ENCODE peak calls at places on chromosomes 5 and 9, in four cellular contexts. W, S, O and H are unnamed samples.

GRCh38 chr9:136645903-136646754 is 16.6 kb upstream of the EGFL7 start:
- DNase-seq in W (no peak), S (no peak), O (no peak), H (no peak)

GRCh38 chr9:136075134-136075841 is 19.8 kb downstream of the NACC2 start:
- DNase-seq in W (no peak), S (no peak), O (no peak), H (no peak)

GRCh38 chr5:56190500-56190899 is 42.6 kb downstream of the ANKRD55 start:
- DNase-seq in W (peak; percentile 80), S (no peak), O (no peak), H (no peak)

GRCh38 chr9:36861528-36862205 is 172.4 kb downstream of the PAX5 start:
- DNase-seq in W (no peak), S (no peak), O (no peak), H (no peak)

GRCh38 chr9:133738039-133738805 is at the start of gene SARDH:
- DNase-seq in W (peak; percentile 47), S (peak; percentile 56), O (no peak), H (no peak)

GRCh38 chr5:31581498-31582099 is 49.5 kb downstream of the C5orf22 start:
- DNase-seq in W (peak; percentile 52), S (peak; percentile 74), O (peak; percentile 22), H (no peak)

GRCh38 chr5:158451203-158451982 is 592.4 kb upstream of the CLINT1 start:
- DNase-seq in W (peak; percentile 53), S (peak; percentile 38), O (no peak), H (no peak)

GRCh38 chr5:171422902-171423663 is 3.6 kb downstream of the FGF18 start:
- DNase-seq in W (no peak), S (no peak), O (no peak), H (no peak)

GRCh38 chr9:133023117-133023890 is 7.5 kb upstream of the GTF3C5 start:
- DNase-seq in W (no peak), S (peak; percentile 81), O (no peak), H (peak; percentile 70)

GRCh38 chr5:112548246-112548982 is 129.3 kb upstream of the EPB41L4A start:
- DNase-seq in W (peak; percentile 83), S (no peak), O (no peak), H (no peak)

GRCh38 chr5:172898513-172899369 is 60.5 kb upstream of the RPL26L1 start:
- DNase-seq in W (no peak), S (no peak), O (no peak), H (no peak)
- H3K9ac ChIP-seq in W (peak overlapping the region; percentile 86), S (no peak overlapping the region), O (no peak overlapping the region), H (no peak overlapping the region)

GRCh38 chr9:72362118-72362531 is 2.9 kb downstream of the ZFAND5 start:
- DNase-seq in W (peak; percentile 53), S (no peak), O (no peak), H (no peak)

GRCh38 chr9:72363908-72364678 is 915 bp downstream of the ZFAND5 start:
- DNase-seq in W (peak; percentile 61), S (peak; percentile 86), O (no peak), H (peak; percentile 70)

GRCh38 chr9:72364679-72365524 is at the start of gene ZFAND5:
- DNase-seq in W (peak; percentile 98), S (peak; percentile 97), O (peak; percentile 90), H (peak; percentile 90)

GRCh38 chr9:72362680-72363139 is 2.3 kb downstream of the ZFAND5 start:
- DNase-seq in W (peak; percentile 76), S (peak; percentile 68), O (no peak), H (peak; percentile 45)

GRCh38 chr9:72363226-72363625 is 1.8 kb downstream of the ZFAND5 start:
- DNase-seq in W (no peak), S (peak; percentile 44), O (no peak), H (no peak)
- H4K20me1 ChIP-seq in W (peaks cover 61% of the 10 kb centered on the region), S (peaks cover 44% of the 10 kb centered on the region), O (peaks cover 43% of the 10 kb centered on the region), H (peaks cover 57% of the 10 kb centered on the region)

DNA sequence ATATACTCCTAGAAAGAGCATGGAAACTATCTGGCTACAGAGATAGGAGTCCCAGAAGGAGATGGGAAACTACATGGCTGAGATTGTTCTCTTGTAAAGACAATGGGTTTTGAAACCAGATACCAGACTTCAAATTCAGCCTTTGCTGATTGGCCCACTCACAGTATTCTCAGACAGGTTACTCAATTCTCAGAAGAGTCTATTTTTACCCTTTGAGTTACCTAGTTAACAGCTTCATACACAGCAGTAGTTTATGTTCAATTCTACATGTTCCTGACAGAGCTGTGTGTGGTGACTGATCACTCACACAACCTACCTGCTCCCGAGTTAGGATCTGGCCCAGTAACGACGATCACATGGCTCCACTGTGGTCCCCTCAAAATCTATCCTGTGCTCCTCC is 14.0 kb downstream of the ZFP62 start:
- DNase-seq in W (no peak), S (no peak), O (no peak), H (no peak)
- H3K9me3 ChIP-seq in W (peaks cover 57% of the 10 kb centered on the region), S (peaks cover 47% of the 10 kb centered on the region), O (peaks cover 35% of the 10 kb centered on the region), H (peaks cover 24% of the 10 kb centered on the region)

GRCh38 chr9:127780126-127780885 is 1.8 kb upstream of the SH2D3C start:
- DNase-seq in W (no peak), S (no peak), O (no peak), H (no peak)
- H3K9ac ChIP-seq in W (no peak overlapping the region), S (no peak overlapping the region), O (no peak overlapping the region), H (no peak overlapping the region)

DNA sequence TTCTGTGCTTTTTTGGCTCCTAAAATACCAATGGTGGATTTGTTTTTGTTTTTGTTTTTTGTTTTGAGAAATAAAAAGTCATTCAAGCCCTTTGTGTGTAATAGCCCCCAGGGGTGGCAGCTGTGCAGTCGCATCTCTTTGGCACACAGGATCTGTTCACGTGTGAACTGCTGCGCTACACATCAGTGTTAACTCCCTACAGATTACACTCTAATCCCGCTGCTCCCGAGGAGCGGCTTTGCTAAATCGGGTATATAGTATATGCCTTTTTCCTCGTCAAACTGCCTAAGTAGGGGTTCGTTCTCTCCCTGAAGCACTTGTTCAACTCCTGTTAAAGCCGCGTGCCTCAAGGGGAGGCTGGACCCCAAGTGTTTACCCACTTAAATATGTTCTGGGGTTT is 22.3 kb downstream of the ZBTB34 start:
- DNase-seq in W (no peak), S (no peak), O (no peak), H (no peak)
- H4K20me1 ChIP-seq in W (peaks cover 46% of the 10 kb centered on the region), S (peaks cover 4% of the 10 kb centered on the region), O (no peaks in the 10 kb centered on the region), H (peaks cover 26% of the 10 kb centered on the region)

GRCh38 chr9:118891213-118891612 is 478.0 kb downstream of the BRINP1 start:
- DNase-seq in W (no peak), S (no peak), O (no peak), H (no peak)
- H3K9me3 ChIP-seq in W (peaks cover 11% of the 10 kb centered on the region), S (peaks cover 15% of the 10 kb centered on the region), O (peaks cover 38% of the 10 kb centered on the region), H (no peaks in the 10 kb centered on the region)

GRCh38 chr5:26482076-26482816 is 556.1 kb downstream of the CDH9 start:
- DNase-seq in W (no peak), S (no peak), O (no peak), H (no peak)

GRCh38 chr5:26486631-26487030 is 551.8 kb downstream of the CDH9 start:
- DNase-seq in W (no peak), S (no peak), O (no peak), H (no peak)

GRCh38 chr5:26487553-26487952 is 550.8 kb downstream of the CDH9 start:
- DNase-seq in W (no peak), S (no peak), O (no peak), H (no peak)

GRCh38 chr5:26482817-26483375 is 555.5 kb downstream of the CDH9 start:
- DNase-seq in W (no peak), S (peak; percentile 81), O (peak; percentile 4), H (peak; percentile 15)
- H3K9ac ChIP-seq in W (no peak overlapping the region), S (peak overlapping the region; percentile 50), O (no peak overlapping the region), H (no peak overlapping the region)

GRCh38 chr9:124300312-124300711 is 42.6 kb downstream of the NEK6 start:
- DNase-seq in W (no peak), S (no peak), O (no peak), H (no peak)
- H4K20me1 ChIP-seq in W (peaks cover 24% of the 10 kb centered on the region), S (peaks cover 78% of the 10 kb centered on the region), O (no peaks in the 10 kb centered on the region), H (no peaks in the 10 kb centered on the region)

GRCh38 chr9:18587988-18588387 is 114.0 kb downstream of the ADAMTSL1 start:
- DNase-seq in W (peak; percentile 19), S (no peak), O (no peak), H (no peak)
- H3K9me3 ChIP-seq in W (peaks cover 2% of the 10 kb centered on the region), S (peaks cover 10% of the 10 kb centered on the region), O (no peaks in the 10 kb centered on the region), H (peaks cover 3% of the 10 kb centered on the region)